ENCODE peak calls at places on chromosomes 1 and 21, in nine cellular contexts. One of them, this sample, is unnamed. For H3K27me3, the result is how much of the 10 kb centered on the place peaks cover.

GRCh38 chr21:45505416-45506021 is 36.7 kb downstream of the SLC19A1 start:
- DNase-seq in CD8-positive, alpha-beta memory T cell: peak
- DNase-seq in mesendoderm: no peak
- DNase-seq in esophagus squamous epithelium: no peak
- DNase-seq in right cardiac atrium: peak
- DNase-seq in left ventricle myocardium inferior: peak
- DNase-seq in breast epithelium: no peak
- DNase-seq in colonic mucosa: no peak
- DNase-seq in upper lobe of right lung: peak
- DNase-seq in this sample: no peak

GRCh38 chr1:29201595-29202051 is 19.9 kb upstream of the SRSF4 start:
- DNase-seq in esophagus squamous epithelium: no peak
- DNase-seq in CD8-positive, alpha-beta memory T cell: peak
- DNase-seq in upper lobe of right lung: no peak
- DNase-seq in mesendoderm: no peak
- DNase-seq in breast epithelium: no peak
- DNase-seq in colonic mucosa: no peak
- DNase-seq in left ventricle myocardium inferior: no peak
- DNase-seq in right cardiac atrium: no peak
- DNase-seq in this sample: no peak

GRCh38 chr1:55447488-55447887 is 232.3 kb upstream of the USP24 start:
- DNase-seq in right cardiac atrium: no peak
- DNase-seq in mesendoderm: no peak
- DNase-seq in colonic mucosa: no peak
- DNase-seq in left ventricle myocardium inferior: no peak
- DNase-seq in breast epithelium: no peak
- DNase-seq in CD8-positive, alpha-beta memory T cell: no peak
- DNase-seq in esophagus squamous epithelium: no peak
- DNase-seq in upper lobe of right lung: no peak
- DNase-seq in this sample: no peak

GRCh38 chr1:10979483-10979920 is 33.0 kb upstream of the TARDBP start:
- DNase-seq in upper lobe of right lung: no peak
- DNase-seq in colonic mucosa: no peak
- DNase-seq in left ventricle myocardium inferior: peak
- DNase-seq in mesendoderm: no peak
- DNase-seq in right cardiac atrium: peak
- DNase-seq in esophagus squamous epithelium: no peak
- DNase-seq in breast epithelium: peak
- DNase-seq in CD8-positive, alpha-beta memory T cell: no peak
- DNase-seq in this sample: no peak

GRCh38 chr1:67522793-67523192 is 92.6 kb upstream of the SERBP1 start:
- DNase-seq in breast epithelium: no peak
- DNase-seq in CD8-positive, alpha-beta memory T cell: no peak
- DNase-seq in mesendoderm: no peak
- DNase-seq in colonic mucosa: no peak
- DNase-seq in right cardiac atrium: no peak
- DNase-seq in esophagus squamous epithelium: no peak
- DNase-seq in upper lobe of right lung: no peak
- DNase-seq in left ventricle myocardium inferior: no peak
- DNase-seq in this sample: no peak

GRCh38 chr21:38751379-38752050 is 54.2 kb upstream of the ETS2 start:
- DNase-seq in upper lobe of right lung: peak
- DNase-seq in breast epithelium: no peak
- DNase-seq in colonic mucosa: no peak
- DNase-seq in right cardiac atrium: peak
- DNase-seq in CD8-positive, alpha-beta memory T cell: no peak
- DNase-seq in mesendoderm: no peak
- DNase-seq in left ventricle myocardium inferior: peak
- DNase-seq in esophagus squamous epithelium: no peak
- DNase-seq in this sample: no peak

GRCh38 chr1:1173061-1173792 is 453 bp upstream of the TTLL10 start:
- DNase-seq in left ventricle myocardium inferior: peak
- DNase-seq in upper lobe of right lung: no peak
- DNase-seq in esophagus squamous epithelium: no peak
- DNase-seq in CD8-positive, alpha-beta memory T cell: no peak
- DNase-seq in mesendoderm: no peak
- DNase-seq in right cardiac atrium: no peak
- DNase-seq in breast epithelium: no peak
- DNase-seq in colonic mucosa: peak
- DNase-seq in this sample: no peak

GRCh38 chr1:56225964-56226594 is 353.3 kb downstream of the PLPP3 start:
- DNase-seq in breast epithelium: no peak
- DNase-seq in esophagus squamous epithelium: no peak
- DNase-seq in right cardiac atrium: no peak
- DNase-seq in left ventricle myocardium inferior: no peak
- DNase-seq in colonic mucosa: no peak
- DNase-seq in upper lobe of right lung: no peak
- DNase-seq in mesendoderm: no peak
- DNase-seq in CD8-positive, alpha-beta memory T cell: no peak
- DNase-seq in this sample: no peak

GRCh38 chr1:115912116-115912515 is 64.2 kb upstream of the SLC22A15 start:
- DNase-seq in upper lobe of right lung: no peak
- DNase-seq in mesendoderm: no peak
- DNase-seq in esophagus squamous epithelium: no peak
- DNase-seq in CD8-positive, alpha-beta memory T cell: no peak
- DNase-seq in breast epithelium: no peak
- DNase-seq in left ventricle myocardium inferior: no peak
- DNase-seq in right cardiac atrium: no peak
- DNase-seq in colonic mucosa: no peak
- DNase-seq in this sample: no peak

GRCh38 chr1:15833069-15833679 is 14.3 kb upstream of the SPEN start:
- DNase-seq in right cardiac atrium: peak
- DNase-seq in mesendoderm: no peak
- DNase-seq in CD8-positive, alpha-beta memory T cell: peak
- DNase-seq in colonic mucosa: peak
- DNase-seq in breast epithelium: peak
- DNase-seq in esophagus squamous epithelium: no peak
- DNase-seq in left ventricle myocardium inferior: peak
- DNase-seq in upper lobe of right lung: peak
- DNase-seq in this sample: no peak

GRCh38 chr1:206700445-206701036 is 15.8 kb downstream of the MAPKAPK2 start:
- DNase-seq in esophagus squamous epithelium: no peak
- DNase-seq in right cardiac atrium: no peak
- DNase-seq in left ventricle myocardium inferior: no peak
- DNase-seq in mesendoderm: no peak
- DNase-seq in upper lobe of right lung: peak
- DNase-seq in colonic mucosa: no peak
- DNase-seq in CD8-positive, alpha-beta memory T cell: no peak
- DNase-seq in breast epithelium: no peak
- DNase-seq in this sample: no peak

GRCh38 chr1:110443393-110443918 is 7.5 kb upstream of the PROK1 start:
- DNase-seq in right cardiac atrium: no peak
- DNase-seq in mesendoderm: no peak
- DNase-seq in esophagus squamous epithelium: no peak
- DNase-seq in upper lobe of right lung: no peak
- DNase-seq in colonic mucosa: no peak
- DNase-seq in left ventricle myocardium inferior: no peak
- DNase-seq in breast epithelium: no peak
- DNase-seq in CD8-positive, alpha-beta memory T cell: no peak
- DNase-seq in this sample: no peak

GRCh38 chr1:158251160-158251559 is 3.1 kb upstream of the CD1A start:
- DNase-seq in right cardiac atrium: no peak
- DNase-seq in breast epithelium: no peak
- DNase-seq in left ventricle myocardium inferior: no peak
- DNase-seq in colonic mucosa: no peak
- DNase-seq in esophagus squamous epithelium: no peak
- DNase-seq in CD8-positive, alpha-beta memory T cell: no peak
- DNase-seq in upper lobe of right lung: no peak
- DNase-seq in mesendoderm: no peak
- DNase-seq in this sample: no peak

GRCh38 chr1:21342961-21343838 is 52.9 kb upstream of the ECE1 start:
- DNase-seq in right cardiac atrium: no peak
- DNase-seq in breast epithelium: no peak
- DNase-seq in left ventricle myocardium inferior: no peak
- DNase-seq in esophagus squamous epithelium: no peak
- DNase-seq in upper lobe of right lung: no peak
- DNase-seq in colonic mucosa: no peak
- DNase-seq in mesendoderm: no peak
- DNase-seq in CD8-positive, alpha-beta memory T cell: no peak
- DNase-seq in this sample: no peak

GRCh38 chr1:18360251-18360650 is 120.5 kb upstream of the KLHDC7A start:
- DNase-seq in breast epithelium: no peak
- DNase-seq in colonic mucosa: no peak
- DNase-seq in CD8-positive, alpha-beta memory T cell: no peak
- DNase-seq in esophagus squamous epithelium: no peak
- DNase-seq in right cardiac atrium: no peak
- DNase-seq in left ventricle myocardium inferior: no peak
- DNase-seq in mesendoderm: peak
- DNase-seq in upper lobe of right lung: no peak
- DNase-seq in this sample: no peak

GRCh38 chr21:24042687-24043086 is 1564.6 kb downstream of the MRPL39 start:
- DNase-seq in colonic mucosa: no peak
- DNase-seq in upper lobe of right lung: no peak
- DNase-seq in mesendoderm: no peak
- DNase-seq in right cardiac atrium: no peak
- DNase-seq in CD8-positive, alpha-beta memory T cell: no peak
- DNase-seq in left ventricle myocardium inferior: no peak
- DNase-seq in breast epithelium: no peak
- DNase-seq in esophagus squamous epithelium: no peak
- DNase-seq in this sample: no peak

GRCh38 chr21:19340303-19340702 is 936.7 kb upstream of the TMPRSS15 start:
- DNase-seq in esophagus squamous epithelium: no peak
- DNase-seq in mesendoderm: no peak
- DNase-seq in colonic mucosa: no peak
- DNase-seq in right cardiac atrium: no peak
- DNase-seq in CD8-positive, alpha-beta memory T cell: no peak
- DNase-seq in left ventricle myocardium inferior: no peak
- DNase-seq in breast epithelium: no peak
- DNase-seq in upper lobe of right lung: no peak
- DNase-seq in this sample: no peak

GRCh38 chr1:92299477-92300125 is 742 bp downstream of the RPAP2 start:
- DNase-seq in colonic mucosa: no peak
- DNase-seq in upper lobe of right lung: no peak
- DNase-seq in right cardiac atrium: no peak
- DNase-seq in CD8-positive, alpha-beta memory T cell: no peak
- DNase-seq in esophagus squamous epithelium: no peak
- DNase-seq in mesendoderm: peak
- DNase-seq in breast epithelium: no peak
- DNase-seq in left ventricle myocardium inferior: no peak
- DNase-seq in this sample: no peak

GRCh38 chr1:241605146-241605805 is 34.9 kb downstream of the CHML start:
- DNase-seq in colonic mucosa: no peak
- DNase-seq in left ventricle myocardium inferior: no peak
- DNase-seq in right cardiac atrium: no peak
- DNase-seq in CD8-positive, alpha-beta memory T cell: no peak
- DNase-seq in breast epithelium: no peak
- DNase-seq in esophagus squamous epithelium: no peak
- DNase-seq in upper lobe of right lung: no peak
- DNase-seq in mesendoderm: peak
- DNase-seq in this sample: no peak

GRCh38 chr1:75724472-75725022 is at the start of gene ACADM:
- DNase-seq in esophagus squamous epithelium: peak
- DNase-seq in upper lobe of right lung: peak
- DNase-seq in mesendoderm: peak
- DNase-seq in left ventricle myocardium inferior: peak
- DNase-seq in breast epithelium: peak
- DNase-seq in CD8-positive, alpha-beta memory T cell: peak
- DNase-seq in right cardiac atrium: peak
- DNase-seq in colonic mucosa: peak
- DNase-seq in this sample: no peak

DNA sequence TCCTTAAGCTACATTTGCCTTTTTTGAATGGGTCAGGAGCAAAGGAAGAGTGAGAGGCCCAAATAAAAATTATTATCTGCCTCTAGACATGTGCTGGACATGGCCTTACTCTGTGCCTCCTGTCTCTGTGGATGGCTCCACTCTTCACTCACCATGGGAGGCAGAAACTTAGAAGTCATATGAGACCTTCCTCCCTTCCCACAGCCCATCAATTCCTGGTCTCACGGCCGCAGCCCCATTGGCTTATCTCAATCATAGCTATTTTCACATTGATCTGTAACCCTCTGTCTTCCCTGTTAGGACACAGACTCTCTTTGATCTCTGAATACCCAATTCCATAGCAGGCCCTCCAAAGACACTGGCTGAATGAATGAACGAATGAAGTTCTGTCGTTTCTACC is 14.2 kb upstream of the ADORA1 start:
- DNase-seq in left ventricle myocardium inferior: no peak
- DNase-seq in mesendoderm: no peak
- DNase-seq in right cardiac atrium: no peak
- DNase-seq in colonic mucosa: no peak
- DNase-seq in esophagus squamous epithelium: no peak
- DNase-seq in CD8-positive, alpha-beta memory T cell: no peak
- DNase-seq in upper lobe of right lung: no peak
- DNase-seq in breast epithelium: no peak
- DNase-seq in this sample: no peak
- H3K27ac ChIP-seq in left ventricle myocardium inferior: no peak
- H3K27ac ChIP-seq in mesendoderm: no peak
- H3K27ac ChIP-seq in right cardiac atrium: no peak
- H3K27ac ChIP-seq in colonic mucosa: no peak
- H3K27ac ChIP-seq in esophagus squamous epithelium: no peak
- H3K27ac ChIP-seq in CD8-positive, alpha-beta memory T cell: no peak
- H3K27ac ChIP-seq in upper lobe of right lung: no peak
- H3K27ac ChIP-seq in breast epithelium: no peak
- H3K27ac ChIP-seq in this sample: no peak

GRCh38 chr1:3404301-3404700 is 50.2 kb upstream of the ARHGEF16 start:
- DNase-seq in left ventricle myocardium inferior: no peak
- DNase-seq in upper lobe of right lung: no peak
- DNase-seq in CD8-positive, alpha-beta memory T cell: no peak
- DNase-seq in breast epithelium: no peak
- DNase-seq in colonic mucosa: no peak
- DNase-seq in right cardiac atrium: no peak
- DNase-seq in esophagus squamous epithelium: no peak
- DNase-seq in mesendoderm: no peak
- DNase-seq in this sample: no peak
- H3K27me3 ChIP-seq in left ventricle myocardium inferior: under half
- H3K27me3 ChIP-seq in upper lobe of right lung: under half
- H3K27me3 ChIP-seq in CD8-positive, alpha-beta memory T cell: under half
- H3K27me3 ChIP-seq in breast epithelium: half or more
- H3K27me3 ChIP-seq in colonic mucosa: under half
- H3K27me3 ChIP-seq in right cardiac atrium: under half
- H3K27me3 ChIP-seq in esophagus squamous epithelium: under half
- H3K27me3 ChIP-seq in mesendoderm: under half
- H3K27me3 ChIP-seq in this sample: under half

GRCh38 chr1:155176544-155177071 is 3.0 kb downstream of the TRIM46 start:
- DNase-seq in left ventricle myocardium inferior: peak
- DNase-seq in upper lobe of right lung: peak
- DNase-seq in esophagus squamous epithelium: no peak
- DNase-seq in right cardiac atrium: peak
- DNase-seq in CD8-positive, alpha-beta memory T cell: peak
- DNase-seq in colonic mucosa: peak
- DNase-seq in breast epithelium: peak
- DNase-seq in mesendoderm: peak
- DNase-seq in this sample: no peak
- H3K27ac ChIP-seq in left ventricle myocardium inferior: no peak
- H3K27ac ChIP-seq in upper lobe of right lung: peak
- H3K27ac ChIP-seq in esophagus squamous epithelium: peak
- H3K27ac ChIP-seq in right cardiac atrium: no peak
- H3K27ac ChIP-seq in CD8-positive, alpha-beta memory T cell: no peak
- H3K27ac ChIP-seq in colonic mucosa: no peak
- H3K27ac ChIP-seq in breast epithelium: peak
- H3K27ac ChIP-seq in mesendoderm: no peak
- H3K27ac ChIP-seq in this sample: no peak

DNA sequence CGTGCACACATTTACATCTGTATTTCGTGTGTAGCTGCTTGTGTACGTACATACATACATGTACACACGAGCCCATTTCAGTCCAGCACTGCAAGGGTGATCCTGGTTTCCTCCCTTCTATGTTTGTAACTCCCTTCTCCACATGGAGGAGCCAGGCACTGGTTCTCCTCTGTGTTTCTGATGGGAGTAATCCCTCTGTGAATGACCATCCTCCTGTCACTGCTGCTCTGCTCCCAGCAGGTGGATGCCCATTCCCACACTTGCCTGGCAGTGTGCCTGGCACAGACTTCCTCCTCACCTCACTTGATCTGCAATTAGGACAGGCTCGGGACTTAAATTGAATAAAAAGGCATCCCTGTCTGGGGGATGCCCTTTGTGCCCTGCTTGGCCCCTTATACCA is 37.1 kb downstream of the TRAPPC10 start:
- DNase-seq in upper lobe of right lung: no peak
- DNase-seq in left ventricle myocardium inferior: no peak
- DNase-seq in right cardiac atrium: no peak
- DNase-seq in esophagus squamous epithelium: no peak
- DNase-seq in CD8-positive, alpha-beta memory T cell: no peak
- DNase-seq in breast epithelium: no peak
- DNase-seq in mesendoderm: no peak
- DNase-seq in colonic mucosa: no peak
- DNase-seq in this sample: no peak
- H3K27me3 ChIP-seq in upper lobe of right lung: under half
- H3K27me3 ChIP-seq in left ventricle myocardium inferior: under half
- H3K27me3 ChIP-seq in right cardiac atrium: under half
- H3K27me3 ChIP-seq in esophagus squamous epithelium: under half
- H3K27me3 ChIP-seq in CD8-positive, alpha-beta memory T cell: under half
- H3K27me3 ChIP-seq in breast epithelium: under half
- H3K27me3 ChIP-seq in mesendoderm: under half
- H3K27me3 ChIP-seq in colonic mucosa: under half
- H3K27me3 ChIP-seq in this sample: under half